ENCODE peak calls at places on chromosomes 2 and 18, in six cellular contexts. Z is glutamatergic neuron, I is astrocyte, Y is HFFc6, H is upper lobe of right lung, T is uterus. S is an unnamed sample.

GRCh38 chr18:43013489-43013888 is 102.0 kb downstream of the RIT2 start:
- DNase-seq in Z (no peak), I (peak), Y (no peak), H (no peak), T (no peak), S (no peak)

GRCh38 chr2:69773201-69773600 is 31.3 kb downstream of the ANXA4 start:
- DNase-seq in Z (no peak), I (peak), Y (peak), H (no peak), T (no peak), S (no peak)

GRCh38 chr2:164837807-164838206 is 3.8 kb downstream of the COBLL1 start:
- DNase-seq in Z (no peak), I (no peak), Y (no peak), H (no peak), T (no peak), S (no peak)

GRCh38 chr2:126970583-126970982 is 71.9 kb downstream of the TEX51 start:
- DNase-seq in Z (no peak), I (no peak), Y (no peak), H (no peak), T (no peak), S (no peak)

GRCh38 chr2:105783972-105784371 is 39.3 kb downstream of the NCK2 start:
- DNase-seq in Z (no peak), I (no peak), Y (no peak), H (no peak), T (no peak), S (no peak)

GRCh38 chr2:238169021-238169707 is 10.4 kb downstream of the ERFE start:
- DNase-seq in Z (no peak), I (peak), Y (peak), H (peak), T (peak), S (no peak)

GRCh38 chr2:36415623-36416022 is 60.0 kb downstream of the CRIM1 start:
- DNase-seq in Z (no peak), I (no peak), Y (no peak), H (no peak), T (no peak), S (no peak)

GRCh38 chr2:97714084-97714949 is 941 bp downstream of the ZAP70 start:
- DNase-seq in Z (peak), I (no peak), Y (no peak), H (peak), T (no peak), S (no peak)

GRCh38 chr2:19860022-19860421 is 41.8 kb downstream of the TTC32 start:
- DNase-seq in Z (no peak), I (no peak), Y (no peak), H (no peak), T (no peak), S (no peak)

GRCh38 chr2:239816571-239816970 is 208.6 kb downstream of the NDUFA10 start:
- DNase-seq in Z (no peak), I (no peak), Y (no peak), H (no peak), T (no peak), S (no peak)

GRCh38 chr2:54670485-54671009 is 52.9 kb upstream of the EML6 start:
- DNase-seq in Z (no peak), I (no peak), Y (no peak), H (no peak), T (no peak), S (no peak)

GRCh38 chr2:31075936-31076590 is 62.2 kb downstream of the GALNT14 start:
- DNase-seq in Z (no peak), I (peak), Y (no peak), H (no peak), T (no peak), S (no peak)

GRCh38 chr18:3450358-3451107 is 561 bp downstream of the TGIF1 start:
- DNase-seq in Z (peak), I (peak), Y (peak), H (peak), T (peak), S (peak)

GRCh38 chr2:220736778-220737177 is 835.3 kb downstream of the EPHA4 start:
- DNase-seq in Z (no peak), I (no peak), Y (no peak), H (no peak), T (no peak), S (no peak)

GRCh38 chr2:174195253-174195652 is 53.1 kb downstream of the OLA1 start:
- DNase-seq in Z (no peak), I (peak), Y (no peak), H (no peak), T (no peak), S (no peak)

GRCh38 chr18:36408606-36409005 is 111.1 kb downstream of the FHOD3 start:
- DNase-seq in Z (no peak), I (no peak), Y (no peak), H (no peak), T (no peak), S (no peak)

GRCh38 chr2:173075056-173075780 is 428 bp upstream of the MAP3K20 start:
- DNase-seq in Z (no peak), I (no peak), Y (no peak), H (no peak), T (no peak), S (no peak)

GRCh38 chr2:215355801-215356200 is 43.9 kb downstream of the ATIC start:
- DNase-seq in Z (no peak), I (peak), Y (no peak), H (no peak), T (no peak), S (no peak)

GRCh38 chr18:24983566-24983965 is 368.4 kb downstream of the ZNF521 start:
- DNase-seq in Z (no peak), I (no peak), Y (no peak), H (no peak), T (no peak), S (no peak)

GRCh38 chr2:224995419-224995818 is 46.8 kb downstream of the DOCK10 start:
- DNase-seq in Z (no peak), I (no peak), Y (no peak), H (no peak), T (no peak), S (no peak)

GRCh38 chr18:21468514-21469164 is 131.9 kb downstream of the ESCO1 start:
- DNase-seq in Z (no peak), I (no peak), Y (no peak), H (no peak), T (no peak), S (no peak)

GRCh38 chr2:199914372-199914958 is 3.4 kb downstream of the C2orf69 start:
- DNase-seq in Z (no peak), I (no peak), Y (no peak), H (no peak), T (no peak), S (no peak)

GRCh38 chr2:48979691-48980090 is 174.6 kb downstream of the FSHR start:
- DNase-seq in Z (no peak), I (no peak), Y (no peak), H (no peak), T (no peak), S (no peak)

GRCh38 chr2:79860233-79861058 is 347.6 kb downstream of the CTNNA2 start:
- DNase-seq in Z (no peak), I (peak), Y (peak), H (no peak), T (no peak), S (no peak)

GRCh38 chr2:201523506-201523905 is 72.0 kb downstream of the STRADB start:
- DNase-seq in Z (no peak), I (peak), Y (peak), H (no peak), T (no peak), S (no peak)

GRCh38 chr2:40531359-40531758 is 79.5 kb upstream of the SLC8A1 start:
- DNase-seq in Z (no peak), I (no peak), Y (no peak), H (no peak), T (no peak), S (no peak)

GRCh38 chr2:51410351-51410750 is 378.4 kb upstream of the NRXN1 start:
- DNase-seq in Z (no peak), I (peak), Y (no peak), H (no peak), T (no peak), S (no peak)

GRCh38 chr2:71747573-71747972 is 294.2 kb downstream of the DYSF start:
- DNase-seq in Z (no peak), I (no peak), Y (no peak), H (no peak), T (no peak), S (peak)

GRCh38 chr2:237445611-237446332 is 31.8 kb upstream of the COL6A3 start:
- DNase-seq in Z (no peak), I (no peak), Y (no peak), H (peak), T (no peak), S (no peak)

GRCh38 chr2:1990724-1991123 is 246.4 kb upstream of the PXDN start:
- DNase-seq in Z (no peak), I (peak), Y (no peak), H (no peak), T (no peak), S (no peak)

GRCh38 chr2:55137024-55137958 is 87.0 kb upstream of the RTN4 start:
- DNase-seq in Z (no peak), I (no peak), Y (no peak), H (no peak), T (no peak), S (no peak)

GRCh38 chr18:57728941-57729511 is 74.1 kb downstream of the ATP8B1 start:
- DNase-seq in Z (no peak), I (no peak), Y (peak), H (no peak), T (no peak), S (peak)

GRCh38 chr2:208294482-208295024 is 28.5 kb downstream of the PIKFYVE start:
- DNase-seq in Z (no peak), I (no peak), Y (no peak), H (no peak), T (no peak), S (no peak)

GRCh38 chr2:54073796-54074195 is 41.6 kb upstream of the ACYP2 start:
- DNase-seq in Z (no peak), I (peak), Y (peak), H (no peak), T (no peak), S (peak)

GRCh38 chr2:33123216-33123615 is 176.5 kb downstream of the LTBP1 start:
- DNase-seq in Z (no peak), I (peak), Y (no peak), H (no peak), T (no peak), S (no peak)

GRCh38 chr2:105391058-105391627 is 7.7 kb downstream of the FHL2 start:
- DNase-seq in Z (no peak), I (peak), Y (peak), H (no peak), T (no peak), S (peak)

GRCh38 chr2:26511466-26511865 is 33.5 kb upstream of the OTOF start:
- DNase-seq in Z (no peak), I (no peak), Y (no peak), H (no peak), T (no peak), S (no peak)

GRCh38 chr2:29293830-29294438 is 178.7 kb downstream of the CLIP4 start:
- DNase-seq in Z (no peak), I (no peak), Y (no peak), H (peak), T (no peak), S (peak)

GRCh38 chr2:9097239-9097638 is 93.8 kb upstream of the MBOAT2 start:
- DNase-seq in Z (no peak), I (no peak), Y (no peak), H (no peak), T (no peak), S (no peak)

GRCh38 chr2:9095226-9095625 is 91.7 kb upstream of the MBOAT2 start:
- DNase-seq in Z (no peak), I (no peak), Y (no peak), H (no peak), T (no peak), S (no peak)

GRCh38 chr2:9096761-9097160 is 93.3 kb upstream of the MBOAT2 start:
- DNase-seq in Z (no peak), I (no peak), Y (no peak), H (no peak), T (no peak), S (no peak)

GRCh38 chr2:9094117-9094516 is 90.6 kb upstream of the MBOAT2 start:
- DNase-seq in Z (no peak), I (no peak), Y (no peak), H (no peak), T (no peak), S (no peak)

DNA sequence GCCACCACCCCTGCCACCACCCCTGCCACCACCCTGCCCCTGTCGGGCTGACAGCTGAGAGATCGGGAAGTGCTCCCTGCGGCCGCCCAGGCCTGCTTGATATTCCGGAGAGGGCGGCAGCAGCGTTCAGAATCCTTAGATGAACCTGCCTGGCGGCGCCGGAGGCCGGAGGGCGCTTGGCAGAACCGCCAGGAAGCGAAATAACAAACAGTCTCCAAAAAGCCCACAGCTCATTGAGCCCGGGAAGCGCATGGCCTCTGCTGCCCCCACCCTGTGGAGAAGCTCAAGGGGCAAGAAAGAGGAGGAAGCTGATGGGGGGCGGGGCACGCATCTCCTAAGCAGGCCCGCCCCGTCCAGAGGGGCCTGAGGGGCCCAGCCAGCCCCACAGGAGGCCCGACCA is 92.2 kb upstream of the MBOAT2 start:
- DNase-seq in Z (no peak), I (peak), Y (no peak), H (peak), T (no peak), S (no peak)
- TF ChIP-seq CTCF in Z (no peak), I (no peak), Y (no peak), H (peak), T (no peak), S (no peak)

DNA sequence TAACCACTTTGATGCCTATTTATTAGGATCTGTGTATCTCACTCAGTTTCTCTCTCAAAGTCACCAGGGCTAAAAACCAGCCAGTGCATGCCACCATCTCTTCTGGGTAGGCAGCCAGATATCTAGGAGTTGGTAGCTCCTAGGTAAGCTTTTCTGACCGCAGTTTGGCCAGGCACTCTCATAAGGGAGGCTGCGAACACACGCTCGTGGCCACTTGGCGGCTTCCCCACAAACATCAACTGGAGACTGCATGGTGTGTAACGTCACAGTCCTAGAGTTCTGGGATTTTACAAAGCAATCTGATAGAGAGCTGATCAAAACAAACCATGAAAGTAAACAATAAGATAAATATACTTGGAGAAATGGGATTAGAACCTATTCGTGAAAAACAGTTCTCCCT is 424.3 kb upstream of the ACVR2A start:
- DNase-seq in Z (no peak), I (no peak), Y (no peak), H (no peak), T (no peak), S (no peak)
- TF ChIP-seq CTCF in Z (no peak), I (no peak), Y (no peak), H (no peak), T (no peak), S (no peak)

DNA sequence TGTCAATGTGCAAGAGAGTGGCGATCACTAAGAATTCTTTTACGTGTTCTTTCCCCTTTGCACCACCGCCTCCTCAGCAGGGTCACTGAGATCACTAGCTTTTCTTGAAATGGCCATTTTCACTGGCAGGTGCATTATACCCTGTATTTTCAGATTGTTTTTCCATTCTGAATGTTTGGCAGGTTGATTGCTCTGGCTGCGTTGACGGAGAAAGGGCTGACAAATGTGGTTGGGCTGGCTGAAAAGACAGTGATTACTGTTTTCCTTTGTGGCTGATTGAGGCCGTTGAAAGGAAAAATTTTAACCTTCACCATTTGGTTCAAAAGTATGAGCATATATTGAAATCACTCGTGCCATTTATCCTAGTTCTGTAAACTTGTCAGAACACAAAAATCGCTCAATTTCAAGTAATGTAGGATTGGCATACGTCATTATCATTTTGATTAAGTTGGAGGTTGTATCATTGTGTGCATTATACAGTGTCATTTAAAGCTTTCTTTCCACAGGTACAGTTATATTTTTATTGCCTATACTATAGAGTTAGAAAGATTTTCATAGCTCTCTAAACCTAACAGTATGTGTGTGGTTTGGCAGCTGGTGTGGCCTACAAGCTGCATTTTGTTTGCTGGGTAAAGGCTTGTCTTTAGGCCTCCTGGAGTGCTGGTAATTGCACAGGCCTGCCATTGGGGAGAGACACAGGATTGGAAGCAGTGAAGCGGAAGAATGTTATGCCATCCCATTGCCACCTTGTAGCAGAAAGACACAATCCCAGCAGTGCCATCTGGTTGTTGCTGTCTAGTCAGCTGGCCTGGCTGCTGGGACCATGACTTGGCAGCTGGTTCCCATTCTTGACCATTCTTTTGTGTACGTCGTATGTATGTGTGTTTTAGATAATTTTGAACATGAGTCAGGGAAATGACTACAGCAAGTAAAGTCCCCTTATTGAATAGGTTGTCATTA is 36.7 kb downstream of the DYNC1I2 start:
- DNase-seq in Z (peak), I (peak), Y (no peak), H (no peak), T (no peak), S (no peak)
- TF ChIP-seq CTCF in Z (no peak), I (no peak), Y (no peak), H (no peak), T (no peak), S (no peak)

DNA sequence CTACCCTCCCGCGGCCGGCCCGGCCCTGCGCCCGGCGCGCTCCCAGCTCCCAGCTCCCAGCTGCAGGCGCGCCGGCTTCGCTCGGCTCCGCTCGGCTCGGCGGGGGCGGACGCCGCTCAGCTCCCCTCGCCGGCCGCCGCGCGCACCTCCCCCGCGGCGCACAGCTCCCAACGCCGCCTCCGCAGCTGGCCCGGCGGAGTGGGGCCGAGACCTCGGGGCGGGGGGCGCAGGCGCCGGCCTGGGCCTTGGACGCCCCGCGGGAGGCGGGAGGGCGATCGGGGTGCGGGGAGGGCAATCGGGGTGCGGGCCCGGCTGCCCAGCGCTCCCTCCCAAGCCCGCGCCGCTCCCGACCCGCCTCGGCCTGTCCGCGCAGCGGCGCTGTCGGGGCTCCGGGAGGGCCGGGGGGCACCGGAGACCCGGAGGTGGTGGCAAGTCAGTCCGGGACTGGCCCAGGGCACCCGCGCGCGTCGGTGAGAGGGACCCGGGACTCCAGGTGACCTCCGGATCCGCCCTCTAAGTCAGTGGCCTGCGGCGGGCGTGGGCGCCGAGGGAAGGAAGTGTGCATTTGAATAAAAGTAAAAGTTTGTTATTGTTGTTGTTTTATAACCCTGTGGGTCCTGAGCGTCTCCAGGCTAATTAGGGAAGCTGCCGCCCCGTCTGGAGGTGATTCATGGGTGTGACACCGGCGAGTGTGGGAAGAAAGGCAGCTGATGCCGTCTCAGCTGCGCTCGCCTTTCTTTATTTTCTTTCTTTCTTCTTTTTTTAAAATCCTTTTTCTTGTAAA is at the start of gene CRACDL:
- DNase-seq in Z (peak), I (no peak), Y (no peak), H (peak), T (no peak), S (peak)
- TF ChIP-seq CTCF in Z (no peak), I (no peak), Y (no peak), H (no peak), T (no peak), S (no peak)

DNA sequence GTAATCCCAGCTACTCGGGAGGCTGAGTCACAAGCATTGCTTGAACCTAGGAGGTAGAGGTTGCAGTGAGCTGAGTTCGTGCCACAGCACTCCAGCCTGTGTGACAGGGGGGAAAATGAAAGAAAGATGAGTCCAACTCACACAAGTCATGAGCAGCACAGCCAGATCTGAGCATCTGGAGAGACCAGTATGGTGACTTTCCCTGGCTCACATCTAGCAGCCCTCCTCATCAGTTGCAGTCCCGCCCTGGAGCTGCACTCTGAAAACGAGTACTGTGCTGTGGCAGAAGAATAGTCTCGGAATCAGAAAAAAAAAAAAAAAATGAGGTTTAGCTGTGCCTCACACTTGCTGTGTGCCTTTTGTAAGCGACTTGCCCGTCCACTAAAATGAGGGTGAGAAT is 74.4 kb upstream of the TRIB2 start:
- DNase-seq in Z (no peak), I (no peak), Y (no peak), H (no peak), T (no peak), S (no peak)
- TF ChIP-seq CTCF in Z (no peak), I (no peak), Y (no peak), H (no peak), T (no peak), S (no peak)

GRCh38 chr2:42976400-42976799 is 184.0 kb upstream of the HAAO start:
- DNase-seq in Z (no peak), I (no peak), Y (no peak), H (peak), T (peak), S (no peak)

GRCh38 chr2:42974697-42975357 is 182.4 kb upstream of the HAAO start:
- DNase-seq in Z (peak), I (peak), Y (peak), H (peak), T (peak), S (peak)

GRCh38 chr2:42973771-42974170 is 181.4 kb upstream of the HAAO start:
- DNase-seq in Z (no peak), I (no peak), Y (no peak), H (peak), T (peak), S (no peak)

GRCh38 chr2:42974303-42974696 is 181.9 kb upstream of the HAAO start:
- DNase-seq in Z (no peak), I (no peak), Y (no peak), H (peak), T (peak), S (no peak)

GRCh38 chr2:42975358-42975717 is 183.0 kb upstream of the HAAO start:
- DNase-seq in Z (no peak), I (no peak), Y (no peak), H (no peak), T (peak), S (no peak)
- TF ChIP-seq CTCF in Z (peak), I (no peak), Y (peak), H (no peak), T (no peak), S (no peak)

S was measured in Calu3.